ENCODE peak calls at places on chromosome 16, in ten cellular contexts. D is heart right ventricle; O is body of pancreas; S is neural progenitor cell; Y is OCI-LY7; R is CD8-positive, alpha-beta T cell; J is fibroblast of lung; B is tibial artery; U is stomach; A is sigmoid colon. Q is an unnamed sample.

GRCh38 chr16:58332997-58333700 is 38.3 kb upstream of the PRSS54 start:
- DNase-seq in Y (no peak), R (no peak), S (peak), B (no peak), D (no peak), A (no peak), J (no peak), O (no peak), U (no peak), Q (no peak)

GRCh38 chr16:27480761-27481160 is 69.0 kb downstream of the GTF3C1 start:
- DNase-seq in B (no peak), U (no peak), O (no peak), D (no peak), R (no peak), J (no peak), S (no peak), A (no peak), Y (no peak), Q (no peak)

GRCh38 chr16:14347706-14348105 is 276.6 kb downstream of the MRTFB start:
- DNase-seq in R (no peak), Y (no peak), B (no peak), A (no peak), D (peak), O (no peak), U (no peak), J (no peak), S (no peak), Q (no peak)

GRCh38 chr16:48352648-48353347 is 32.4 kb downstream of the SIAH1 start:
- DNase-seq in B (no peak), U (no peak), Y (no peak), D (no peak), J (no peak), A (no peak), R (no peak), S (no peak), O (no peak), Q (no peak)

GRCh38 chr16:4529085-4530060 is 9.2 kb downstream of the CDIP1 start:
- DNase-seq in A (no peak), S (peak), U (no peak), O (no peak), B (no peak), J (peak), Y (peak), D (no peak), R (no peak), Q (no peak)

GRCh38 chr16:81442220-81442908 is 2.2 kb upstream of the CMIP start:
- DNase-seq in B (no peak), Y (no peak), A (no peak), U (no peak), S (no peak), R (no peak), J (no peak), O (no peak), D (no peak), Q (no peak)

GRCh38 chr16:894841-895240 is 75.9 kb downstream of the LMF1 start:
- DNase-seq in Y (no peak), A (no peak), S (no peak), R (no peak), D (no peak), B (no peak), J (no peak), U (no peak), O (no peak), Q (no peak)

GRCh38 chr16:27346818-27347217 is 33.0 kb downstream of the IL4R start:
- DNase-seq in R (no peak), O (no peak), D (no peak), J (no peak), S (peak), Y (peak), B (no peak), U (no peak), A (no peak), Q (no peak)

GRCh38 chr16:88618182-88618955 is 20.0 kb upstream of the IL17C start:
- DNase-seq in D (no peak), B (no peak), U (no peak), O (peak), R (no peak), A (no peak), S (no peak), Y (no peak), J (no peak), Q (no peak)

GRCh38 chr16:194516-194915 is 14.3 kb downstream of the HBQ1 start:
- DNase-seq in A (no peak), B (no peak), U (no peak), S (no peak), J (no peak), R (no peak), Y (no peak), O (no peak), D (no peak), Q (no peak)

GRCh38 chr16:1159973-1160772 is 7.3 kb downstream of the CACNA1H start:
- DNase-seq in Y (no peak), J (no peak), S (no peak), B (peak), R (no peak), O (peak), U (no peak), D (peak), A (peak), Q (peak)

GRCh38 chr16:12087901-12088364 is 111.4 kb downstream of the SNX29 start:
- DNase-seq in R (no peak), B (peak), D (peak), J (no peak), O (no peak), U (peak), S (no peak), A (peak), Y (peak), Q (no peak)

GRCh38 chr16:19835989-19836421 is 48.6 kb downstream of the GPRC5B start:
- DNase-seq in Y (no peak), J (peak), D (no peak), S (no peak), R (no peak), B (no peak), U (no peak), O (no peak), A (no peak), Q (no peak)

GRCh38 chr16:49478107-49478506 is 104.5 kb downstream of the C16orf78 start:
- DNase-seq in J (no peak), O (no peak), R (no peak), U (no peak), B (no peak), Y (peak), S (no peak), A (peak), D (no peak), Q (no peak)

GRCh38 chr16:19879241-19879792 is 5.3 kb downstream of the GPRC5B start:
- DNase-seq in Y (no peak), S (peak), D (peak), O (no peak), A (no peak), R (no peak), J (no peak), B (no peak), U (no peak), Q (no peak)

DNA sequence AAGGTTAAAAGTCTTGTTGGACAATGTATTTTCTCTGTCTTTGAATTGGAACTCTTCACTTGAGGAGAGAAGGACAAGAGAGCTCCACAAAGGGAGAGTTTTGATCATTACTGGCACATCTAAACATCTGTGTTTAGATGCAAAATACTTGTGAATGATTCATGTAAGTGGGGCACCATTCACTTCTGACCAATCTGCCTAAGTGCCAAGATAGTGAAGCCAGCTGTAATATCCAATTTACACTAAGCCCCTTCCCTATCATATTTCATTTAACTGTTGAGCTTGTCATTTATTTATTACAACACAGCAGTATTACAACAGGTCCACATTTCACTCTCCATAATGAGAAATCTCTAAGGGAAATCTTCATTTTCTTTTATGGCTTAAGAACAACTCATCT is 832.3 kb upstream of the GOT2 start:
- DNase-seq in Y (no peak), B (no peak), D (no peak), S (no peak), R (no peak), O (no peak), A (no peak), U (no peak), J (peak), Q (no peak)
- H3K27ac ChIP-seq in Y (no peak), B (no peak), D (no peak), S (no peak), R (no peak), O (no peak), A (no peak), U (no peak), J (no peak), Q (no peak)

GRCh38 chr16:85348921-85349334 is 236.7 kb upstream of the CIBAR2 start:
- DNase-seq in O (no peak), J (no peak), A (no peak), Y (no peak), U (no peak), B (no peak), D (no peak), S (no peak), R (no peak), Q (no peak)

GRCh38 chr16:85348065-85348840 is 236.0 kb upstream of the CIBAR2 start:
- DNase-seq in A (no peak), O (no peak), S (no peak), D (no peak), B (no peak), J (no peak), R (no peak), Y (no peak), U (no peak), Q (no peak)

GRCh38 chr16:85346404-85347212 is 234.3 kb upstream of the CIBAR2 start:
- DNase-seq in R (no peak), Y (no peak), A (no peak), D (no peak), U (no peak), O (no peak), S (no peak), J (no peak), B (no peak), Q (no peak)

GRCh38 chr16:85345129-85345639 is 232.9 kb upstream of the CIBAR2 start:
- DNase-seq in S (no peak), J (no peak), D (no peak), O (no peak), U (no peak), Y (no peak), B (no peak), R (no peak), A (no peak), Q (no peak)

GRCh38 chr16:85347213-85347591 is 234.9 kb upstream of the CIBAR2 start:
- DNase-seq in D (no peak), O (no peak), S (peak), J (peak), A (no peak), Y (no peak), B (no peak), U (peak), R (no peak), Q (peak)
- TF ChIP-seq CTCF in D (no peak), O (no peak), S (peak), J (peak), A (peak), Y (peak), B (no peak), U (peak), R (no peak), Q (peak)

GRCh38 chr16:79772028-79772427 is 171.5 kb upstream of the MAF start:
- DNase-seq in A (no peak), O (no peak), J (no peak), D (no peak), U (no peak), Y (no peak), S (no peak), R (no peak), B (no peak), Q (no peak)

GRCh38 chr16:79767597-79768280 is 167.2 kb upstream of the MAF start:
- DNase-seq in B (peak), A (no peak), S (peak), O (no peak), J (peak), Y (no peak), D (no peak), R (no peak), U (peak), Q (peak)

GRCh38 chr16:79769320-79770243 is 169.0 kb upstream of the MAF start:
- DNase-seq in J (no peak), R (no peak), U (no peak), Y (no peak), D (no peak), B (no peak), O (no peak), S (no peak), A (no peak), Q (no peak)

GRCh38 chr16:79770244-79771064 is 169.9 kb upstream of the MAF start:
- DNase-seq in S (peak), D (peak), R (peak), Y (peak), J (peak), A (peak), B (peak), O (peak), U (peak), Q (peak)

DNA sequence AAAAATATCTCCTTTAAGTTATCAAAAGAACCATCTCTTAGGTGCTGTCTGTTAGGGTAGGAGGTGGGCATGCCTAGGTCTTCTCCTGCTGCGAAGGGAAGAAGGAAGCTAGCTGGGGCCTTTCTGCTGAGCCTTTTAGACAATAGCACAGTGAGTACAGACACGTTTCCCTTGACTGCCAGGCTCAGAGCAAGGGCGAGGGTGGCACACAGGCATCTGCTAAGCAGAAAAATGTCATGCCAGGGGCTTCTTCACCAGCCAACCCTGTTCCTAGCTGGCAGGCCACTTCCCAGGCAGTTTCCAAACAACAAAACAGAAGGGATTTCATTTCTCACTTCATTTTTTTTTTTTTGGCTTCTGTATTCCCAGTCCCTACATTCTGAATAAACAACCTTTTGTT is 168.1 kb upstream of the MAF start:
- DNase-seq in J (no peak), O (peak), B (no peak), Y (no peak), U (no peak), A (no peak), D (no peak), S (peak), R (no peak), Q (peak)
- H3K4me3 ChIP-seq in J (no peak), O (no peak), B (peak), Y (no peak), U (peak), A (no peak), D (peak), S (peak), R (no peak), Q (no peak)

DNA sequence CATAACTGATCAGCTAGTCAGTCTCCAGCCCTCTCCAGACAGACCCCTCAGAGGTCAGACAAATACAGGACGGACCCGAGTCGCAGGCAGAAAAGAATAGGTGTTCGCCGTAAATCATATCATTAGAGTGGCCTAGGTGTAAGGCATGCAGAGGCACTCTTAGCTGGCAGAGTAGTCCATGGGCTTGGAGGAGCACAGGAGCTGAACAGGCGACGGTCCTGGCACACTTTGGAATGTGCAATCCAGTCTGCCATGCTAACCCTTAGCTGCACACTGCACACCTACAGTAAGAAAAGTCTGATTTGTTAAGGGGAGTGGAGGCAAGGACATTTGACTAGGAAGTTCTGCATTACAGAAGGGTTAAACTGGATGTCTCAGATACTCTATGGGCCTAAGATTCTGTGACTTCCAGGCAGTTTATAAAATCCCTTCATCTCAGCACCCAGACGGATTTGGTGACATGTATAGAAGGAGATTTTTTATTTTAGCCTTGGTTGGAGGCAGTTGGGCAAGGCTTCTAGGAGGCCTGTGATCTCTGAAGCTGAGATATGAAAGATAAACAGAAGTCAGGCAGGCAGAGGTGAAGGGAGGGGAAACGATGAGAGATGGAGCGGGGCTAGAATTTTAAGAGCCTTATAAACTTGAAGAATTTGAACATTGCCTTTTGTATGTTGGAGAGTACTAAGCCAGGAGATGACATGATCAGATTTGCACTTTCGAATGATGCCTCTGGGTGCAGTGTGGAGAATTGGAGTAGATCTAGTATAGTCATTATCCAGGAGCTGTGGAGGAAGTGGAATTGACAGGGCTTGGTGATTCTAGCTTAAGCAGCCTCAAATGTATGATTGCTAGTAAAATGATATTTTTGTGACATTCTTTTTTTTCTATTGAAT is 34.6 kb upstream of the SLC5A11 start:
- DNase-seq in B (no peak), J (no peak), A (no peak), R (no peak), D (no peak), S (no peak), Y (no peak), O (no peak), U (no peak), Q (no peak)
- H3K27ac ChIP-seq in B (peak), J (no peak), A (peak), R (no peak), D (no peak), S (no peak), Y (no peak), O (no peak), U (no peak), Q (no peak)

GRCh38 chr16:28932339-28933141 is 769 bp downstream of the CD19 start:
- DNase-seq in Y (peak), A (no peak), R (no peak), B (no peak), D (no peak), O (no peak), S (no peak), J (no peak), U (no peak), Q (no peak)
- TF ChIP-seq CTCF in Y (no peak), A (no peak), R (no peak), B (no peak), D (no peak), O (no peak), S (no peak), J (no peak), U (no peak), Q (no peak)

GRCh38 chr16:30398660-30399434 is 3.6 kb downstream of the ZNF48 start:
- DNase-seq in Y (no peak), U (no peak), R (no peak), B (no peak), O (no peak), A (no peak), S (peak), J (no peak), D (no peak), Q (no peak)
- H3K4me3 ChIP-seq in Y (no peak), U (no peak), R (no peak), B (no peak), O (no peak), A (no peak), S (no peak), J (no peak), D (no peak), Q (no peak)

GRCh38 chr16:68381363-68381724 is 67.0 kb downstream of the SMPD3 start:
- DNase-seq in S (no peak), O (no peak), R (no peak), Y (no peak), A (no peak), J (no peak), U (no peak), D (no peak), B (no peak), Q (no peak)
- H3K27ac ChIP-seq in S (no peak), O (no peak), R (no peak), Y (no peak), A (no peak), J (no peak), U (no peak), D (no peak), B (no peak), Q (no peak)